ENCODE peak calls at places on chromosome 5, in ten cellular contexts. G is neural progenitor cell, X is uterus, W is Peyer's patch, V is vagina, D is tibial artery, E is mammary epithelial cell, K is hepatocyte, Q is upper lobe of right lung, P is suprapubic skin. L is an unnamed sample. For H3K27me3, the result is how much of the 10 kb centered on the place peaks cover.

GRCh38 chr5:61416410-61416809 is 84.4 kb downstream of the ZSWIM6 start:
- DNase-seq in G (peak), X (no peak), W (no peak), V (no peak), D (no peak), E (no peak), K (no peak), Q (no peak), P (no peak), L (peak)

GRCh38 chr5:176742246-176743105 is 67.9 kb upstream of the UNC5A start:
- DNase-seq in G (no peak), X (no peak), W (peak), V (peak), D (no peak), E (no peak), K (no peak), Q (peak), P (peak), L (no peak)

GRCh38 chr5:156593546-156593945 is 256.5 kb upstream of the PPP1R2B start:
- DNase-seq in G (no peak), X (no peak), W (no peak), V (no peak), D (no peak), E (no peak), K (no peak), Q (no peak), P (no peak), L (no peak)

GRCh38 chr5:169856571-169856970 is 123.7 kb downstream of the INSYN2B start:
- DNase-seq in G (no peak), X (no peak), W (no peak), V (no peak), D (no peak), E (peak), K (peak), Q (no peak), P (no peak), L (peak)

GRCh38 chr5:92424785-92425426 is 1041.8 kb upstream of the ARRDC3 start:
- DNase-seq in G (no peak), X (no peak), W (no peak), V (no peak), D (no peak), E (no peak), K (no peak), Q (no peak), P (no peak), L (no peak)

GRCh38 chr5:67963789-67964519 is 251.6 kb upstream of the PIK3R1 start:
- DNase-seq in G (no peak), X (no peak), W (no peak), V (no peak), D (no peak), E (peak), K (no peak), Q (no peak), P (no peak), L (peak)

GRCh38 chr5:112914584-112914983 is 7.4 kb downstream of the REEP5 start:
- DNase-seq in G (no peak), X (no peak), W (no peak), V (no peak), D (no peak), E (no peak), K (peak), Q (no peak), P (no peak), L (peak)

GRCh38 chr5:95317687-95318086 is 32.8 kb upstream of the MCTP1 start:
- DNase-seq in G (no peak), X (no peak), W (no peak), V (no peak), D (no peak), E (no peak), K (no peak), Q (no peak), P (no peak), L (no peak)

GRCh38 chr5:65305913-65306312 is 175.8 kb downstream of the ADAMTS6 start:
- DNase-seq in G (no peak), X (no peak), W (no peak), V (no peak), D (no peak), E (no peak), K (peak), Q (no peak), P (no peak), L (no peak)

GRCh38 chr5:113682497-113683136 is 169.1 kb downstream of the YTHDC2 start:
- DNase-seq in G (peak), X (no peak), W (no peak), V (no peak), D (no peak), E (no peak), K (no peak), Q (no peak), P (no peak), L (peak)

GRCh38 chr5:72065751-72066255 is 41.5 kb upstream of the MAP1B start:
- DNase-seq in G (peak), X (no peak), W (no peak), V (no peak), D (no peak), E (no peak), K (peak), Q (no peak), P (no peak), L (no peak)

GRCh38 chr5:103589416-103590175 is 27.0 kb upstream of the NUDT12 start:
- DNase-seq in G (no peak), X (no peak), W (no peak), V (no peak), D (no peak), E (no peak), K (no peak), Q (no peak), P (no peak), L (no peak)

GRCh38 chr5:142979636-142980035 is 209.5 kb downstream of the ARHGAP26 start:
- DNase-seq in G (no peak), X (no peak), W (no peak), V (no peak), D (no peak), E (peak), K (no peak), Q (no peak), P (no peak), L (no peak)

GRCh38 chr5:168174376-168174775 is 117.1 kb upstream of the WWC1 start:
- DNase-seq in G (no peak), X (no peak), W (no peak), V (no peak), D (no peak), E (no peak), K (peak), Q (no peak), P (no peak), L (peak)

GRCh38 chr5:89282832-89283510 is 400.0 kb upstream of the MEF2C start:
- DNase-seq in G (no peak), X (no peak), W (no peak), V (no peak), D (no peak), E (peak), K (peak), Q (no peak), P (no peak), L (peak)

GRCh38 chr5:40486437-40487270 is 193.1 kb upstream of the PTGER4 start:
- DNase-seq in G (no peak), X (no peak), W (peak), V (no peak), D (peak), E (peak), K (peak), Q (no peak), P (no peak), L (peak)

GRCh38 chr5:80961376-80962281 is 1.5 kb downstream of the RASGRF2 start:
- DNase-seq in G (peak), X (no peak), W (peak), V (no peak), D (no peak), E (no peak), K (no peak), Q (no peak), P (no peak), L (no peak)

GRCh38 chr5:134145779-134146581 is 30.8 kb downstream of the SKP1 start:
- DNase-seq in G (peak), X (peak), W (peak), V (peak), D (peak), E (peak), K (peak), Q (peak), P (peak), L (peak)

GRCh38 chr5:125274211-125274610 is 527.8 kb upstream of the ZNF608 start:
- DNase-seq in G (no peak), X (no peak), W (no peak), V (no peak), D (no peak), E (no peak), K (no peak), Q (no peak), P (no peak), L (no peak)

GRCh38 chr5:35145671-35146317 is 84.5 kb downstream of the PRLR start:
- DNase-seq in G (no peak), X (no peak), W (no peak), V (no peak), D (no peak), E (no peak), K (no peak), Q (no peak), P (no peak), L (no peak)

GRCh38 chr5:95861221-95861857 is 38.8 kb upstream of the GLRX start:
- DNase-seq in G (no peak), X (peak), W (peak), V (peak), D (peak), E (peak), K (peak), Q (peak), P (peak), L (peak)

GRCh38 chr5:132999246-132999645 is 27.1 kb downstream of the ZCCHC10 start:
- DNase-seq in G (no peak), X (no peak), W (no peak), V (no peak), D (no peak), E (no peak), K (no peak), Q (no peak), P (no peak), L (no peak)

GRCh38 chr5:44388504-44389409 is 463 bp downstream of the FGF10 start:
- DNase-seq in G (peak), X (peak), W (peak), V (peak), D (no peak), E (no peak), K (peak), Q (peak), P (peak), L (no peak)

GRCh38 chr5:135048286-135048685 is 14.3 kb upstream of the PITX1 start:
- DNase-seq in G (peak), X (no peak), W (no peak), V (no peak), D (no peak), E (no peak), K (no peak), Q (no peak), P (no peak), L (no peak)

GRCh38 chr5:152376871-152377270 is 28.2 kb downstream of the NMUR2 start:
- DNase-seq in G (no peak), X (no peak), W (no peak), V (no peak), D (no peak), E (no peak), K (no peak), Q (no peak), P (no peak), L (no peak)

GRCh38 chr5:141402553-141403328 is at the start of gene PCDHGA9:
- DNase-seq in G (no peak), X (no peak), W (no peak), V (no peak), D (no peak), E (peak), K (no peak), Q (no peak), P (no peak), L (peak)

GRCh38 chr5:131756942-131757341 is 39.9 kb downstream of the FNIP1 start:
- DNase-seq in G (no peak), X (no peak), W (no peak), V (no peak), D (no peak), E (no peak), K (no peak), Q (no peak), P (no peak), L (no peak)

GRCh38 chr5:16809816-16810502 is 126.1 kb downstream of the MYO10 start:
- DNase-seq in G (peak), X (peak), W (no peak), V (no peak), D (peak), E (no peak), K (no peak), Q (no peak), P (no peak), L (no peak)

GRCh38 chr5:82820188-82820587 is 257.0 kb downstream of the TMEM167A start:
- DNase-seq in G (no peak), X (no peak), W (no peak), V (no peak), D (no peak), E (peak), K (no peak), Q (no peak), P (no peak), L (peak)

GRCh38 chr5:159864885-159865622 is 51.2 kb upstream of the ADRA1B start:
- DNase-seq in G (no peak), X (peak), W (no peak), V (no peak), D (no peak), E (no peak), K (no peak), Q (no peak), P (no peak), L (no peak)

GRCh38 chr5:153618307-153618706 is 127.8 kb downstream of the GRIA1 start:
- DNase-seq in G (no peak), X (no peak), W (no peak), V (no peak), D (no peak), E (no peak), K (no peak), Q (no peak), P (no peak), L (no peak)

GRCh38 chr5:121384359-121384758 is 467.3 kb upstream of the FTMT start:
- DNase-seq in G (no peak), X (no peak), W (no peak), V (no peak), D (no peak), E (no peak), K (no peak), Q (no peak), P (no peak), L (no peak)

GRCh38 chr5:133147815-133148634 is 96.2 kb downstream of the HSPA4 start:
- DNase-seq in G (no peak), X (no peak), W (no peak), V (no peak), D (no peak), E (no peak), K (no peak), Q (no peak), P (no peak), L (no peak)

GRCh38 chr5:35781181-35781580 is 75.5 kb upstream of the IL7R start:
- DNase-seq in G (no peak), X (no peak), W (no peak), V (no peak), D (no peak), E (no peak), K (no peak), Q (no peak), P (no peak), L (no peak)

DNA sequence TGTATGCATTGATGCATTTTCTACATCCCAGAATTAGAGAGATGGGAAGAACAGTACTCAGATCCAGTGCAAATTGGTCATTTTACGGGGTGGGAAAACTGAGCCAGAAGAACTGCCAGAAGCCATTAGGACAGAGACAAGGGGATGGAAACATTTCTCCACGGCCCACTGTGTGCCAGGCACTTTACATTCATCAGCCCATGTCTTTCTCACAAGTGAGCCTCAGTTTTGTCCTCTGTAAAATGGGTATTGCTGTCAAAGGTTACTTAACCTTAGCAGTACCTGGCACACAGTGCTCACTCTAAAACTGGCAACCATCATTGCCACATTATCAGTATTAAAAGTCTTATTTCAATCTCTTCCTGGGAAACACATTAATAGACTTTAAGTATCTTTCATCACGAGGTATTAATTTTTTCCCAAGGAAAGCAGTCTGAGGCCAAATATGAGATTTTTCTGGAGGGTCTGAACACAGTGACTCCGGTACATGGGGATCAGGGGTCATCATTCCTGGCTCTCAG is 5.2 kb downstream of the DUSP1 start:
- DNase-seq in G (no peak), X (no peak), W (no peak), V (no peak), D (peak), E (no peak), K (peak), Q (no peak), P (no peak), L (peak)
- H3K4me3 ChIP-seq in G (peak), X (peak), W (peak), V (peak), D (peak), E (no peak), K (no peak), Q (peak), P (peak), L (no peak)

DNA sequence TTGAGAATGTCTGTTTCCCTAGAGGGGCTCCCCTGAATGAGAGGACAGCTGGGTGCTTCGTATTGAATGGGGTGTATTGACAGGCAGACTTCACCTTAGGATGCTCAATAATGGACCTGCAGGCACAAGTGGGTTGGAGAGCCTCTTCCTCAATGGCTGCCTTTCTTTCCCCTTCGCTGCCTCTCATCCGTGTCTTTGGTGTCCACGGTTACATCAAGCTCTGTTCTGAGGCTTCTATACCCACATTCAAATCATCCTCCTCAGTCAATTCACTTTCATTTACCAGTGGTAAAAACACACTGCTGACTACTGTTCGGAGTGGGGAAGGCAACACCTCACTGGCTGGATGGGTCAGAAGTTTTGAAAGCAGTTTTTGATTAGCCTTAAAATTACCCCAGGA is 20.6 kb downstream of the LIX1 start:
- DNase-seq in G (no peak), X (no peak), W (no peak), V (no peak), D (no peak), E (no peak), K (no peak), Q (no peak), P (no peak), L (no peak)
- H3K27me3 ChIP-seq in G (under half), X (under half), W (under half), V (under half), D (under half), E (under half), K (under half), Q (under half), P (under half), L (under half)

GRCh38 chr5:151051066-151051930 is 29.5 kb downstream of the TNIP1 start:
- DNase-seq in G (peak), X (peak), W (peak), V (no peak), D (peak), E (peak), K (peak), Q (peak), P (no peak), L (peak)

GRCh38 chr5:151052834-151053233 is 28.0 kb downstream of the TNIP1 start:
- DNase-seq in G (no peak), X (no peak), W (no peak), V (no peak), D (no peak), E (no peak), K (no peak), Q (no peak), P (no peak), L (no peak)

GRCh38 chr5:151054713-151055112 is 26.1 kb downstream of the TNIP1 start:
- DNase-seq in G (no peak), X (no peak), W (peak), V (no peak), D (no peak), E (no peak), K (no peak), Q (peak), P (no peak), L (no peak)

GRCh38 chr5:151053796-151054490 is 26.9 kb downstream of the TNIP1 start:
- DNase-seq in G (no peak), X (no peak), W (no peak), V (no peak), D (no peak), E (no peak), K (no peak), Q (no peak), P (no peak), L (no peak)

DNA sequence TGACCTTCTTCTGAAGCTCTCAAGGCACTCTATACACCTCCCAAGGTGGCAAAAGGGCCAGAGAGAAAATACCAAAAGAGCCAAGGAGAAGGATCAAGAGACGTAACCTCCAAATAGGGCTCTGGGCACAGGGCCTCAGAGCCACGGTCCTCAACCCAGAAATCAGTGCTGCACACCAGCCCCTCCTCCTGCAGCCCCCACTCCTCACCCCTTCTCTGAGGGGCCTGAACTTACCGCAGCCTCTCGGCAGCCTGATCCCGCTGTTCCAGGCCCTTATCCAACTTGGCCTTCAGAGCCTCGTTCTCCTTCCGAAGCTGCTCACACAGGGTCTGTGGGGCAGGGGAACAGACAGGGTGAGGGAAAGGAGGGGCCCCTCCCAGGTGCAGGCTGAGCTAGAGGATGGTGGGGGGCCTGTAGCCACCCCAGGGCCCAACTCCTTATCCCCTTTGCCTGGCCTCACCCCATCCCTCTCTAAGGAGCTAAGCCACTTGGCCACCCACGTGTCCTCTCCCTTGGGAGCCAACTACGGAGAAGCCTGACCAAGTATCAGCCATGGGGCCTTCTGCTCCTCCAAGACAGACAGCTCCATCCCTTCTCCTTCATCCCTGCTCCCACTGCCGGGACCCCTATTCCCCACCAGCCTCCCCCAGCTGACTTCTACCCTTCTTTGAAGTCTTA is 28.8 kb downstream of the TNIP1 start:
- DNase-seq in G (no peak), X (no peak), W (no peak), V (no peak), D (no peak), E (no peak), K (no peak), Q (no peak), P (no peak), L (no peak)
- TF ChIP-seq CTCF in G (no peak), X (no peak), W (no peak), V (no peak), D (no peak), E (no peak), K (no peak), Q (no peak), P (no peak), L (no peak)

GRCh38 chr5:150488519-150489357 is 19.2 kb upstream of the NDST1 start:
- DNase-seq in G (no peak), X (peak), W (peak), V (no peak), D (peak), E (no peak), K (no peak), Q (peak), P (no peak), L (no peak)
- H3K4me3 ChIP-seq in G (no peak), X (no peak), W (no peak), V (peak), D (peak), E (peak), K (no peak), Q (peak), P (peak), L (no peak)

GRCh38 chr5:38404667-38405276 is 146.4 kb downstream of the EGFLAM start:
- DNase-seq in G (peak), X (no peak), W (no peak), V (no peak), D (no peak), E (peak), K (peak), Q (no peak), P (no peak), L (peak)

GRCh38 chr5:38401145-38401544 is 142.8 kb downstream of the EGFLAM start:
- DNase-seq in G (no peak), X (no peak), W (no peak), V (no peak), D (no peak), E (no peak), K (no peak), Q (no peak), P (no peak), L (no peak)

GRCh38 chr5:38400365-38400764 is 142.0 kb downstream of the EGFLAM start:
- DNase-seq in G (no peak), X (no peak), W (no peak), V (no peak), D (no peak), E (no peak), K (no peak), Q (no peak), P (no peak), L (no peak)

GRCh38 chr5:38404236-38404635 is 145.9 kb downstream of the EGFLAM start:
- DNase-seq in G (no peak), X (no peak), W (no peak), V (no peak), D (no peak), E (no peak), K (no peak), Q (no peak), P (no peak), L (no peak)

GRCh38 chr5:38403407-38403806 is 145.0 kb downstream of the EGFLAM start:
- DNase-seq in G (no peak), X (no peak), W (no peak), V (no peak), D (no peak), E (peak), K (no peak), Q (no peak), P (no peak), L (peak)
- H3K27me3 ChIP-seq in G (under half), X (under half), W (under half), V (under half), D (under half), E (under half), K (under half), Q (under half), P (under half), L (under half)